ENCODE peak calls at places on chromosome 20, in nine cellular contexts. T, I, H, P, V, D, K, W and B are unnamed samples.

GRCh38 chr20:21224217-21224616 is 78.9 kb upstream of the XRN2 start:
- DNase-seq in T (no peak), I (no peak), H (no peak), P (no peak), V (no peak), D (no peak), K (no peak), W (no peak), B (no peak)

GRCh38 chr20:13276945-13277582 is 56.0 kb downstream of the ISM1 start:
- DNase-seq in T (no peak), I (no peak), H (no peak), P (no peak), V (no peak), D (no peak), K (no peak), W (no peak), B (no peak)

GRCh38 chr20:32626407-32626806 is 41.3 kb upstream of the NOL4L start:
- DNase-seq in T (no peak), I (no peak), H (no peak), P (no peak), V (no peak), D (no peak), K (no peak), W (no peak), B (no peak)

GRCh38 chr20:63097336-63097831 is 90.6 kb upstream of the BHLHE23 start:
- DNase-seq in T (peak), I (no peak), H (no peak), P (no peak), V (peak), D (no peak), K (no peak), W (no peak), B (no peak)

GRCh38 chr20:31637660-31638059 is at the start of gene COX4I2:
- DNase-seq in T (no peak), I (no peak), H (no peak), P (no peak), V (no peak), D (no peak), K (no peak), W (no peak), B (no peak)

GRCh38 chr20:62223571-62223970 is 3.5 kb upstream of the HRH3 start:
- DNase-seq in T (no peak), I (no peak), H (no peak), P (no peak), V (no peak), D (no peak), K (no peak), W (no peak), B (no peak)

GRCh38 chr20:40688129-40689099 is 622 bp downstream of the MAFB start:
- DNase-seq in T (peak), I (no peak), H (no peak), P (no peak), V (no peak), D (no peak), K (no peak), W (peak), B (no peak)

GRCh38 chr20:14712302-14712739 is 374.9 kb upstream of the FLRT3 start:
- DNase-seq in T (no peak), I (no peak), H (no peak), P (no peak), V (no peak), D (no peak), K (peak), W (peak), B (peak)

GRCh38 chr20:18388860-18389259 is 78.0 kb downstream of the DZANK1 start:
- DNase-seq in T (no peak), I (peak), H (no peak), P (peak), V (no peak), D (no peak), K (no peak), W (peak), B (peak)

GRCh38 chr20:43187476-43188233 is 2.1 kb downstream of the PTPRT start:
- DNase-seq in T (peak), I (peak), H (no peak), P (peak), V (peak), D (peak), K (peak), W (peak), B (peak)

GRCh38 chr20:44465001-44465560 is 10.6 kb upstream of the TTPAL start:
- DNase-seq in T (no peak), I (no peak), H (no peak), P (no peak), V (no peak), D (peak), K (no peak), W (no peak), B (no peak)

GRCh38 chr20:21607971-21608735 is 94.3 kb upstream of the NKX2-2 start:
- DNase-seq in T (no peak), I (no peak), H (no peak), P (no peak), V (peak), D (no peak), K (no peak), W (no peak), B (no peak)

GRCh38 chr20:370151-370600 is 10.4 kb upstream of the TRIB3 start:
- DNase-seq in T (no peak), I (peak), H (no peak), P (no peak), V (no peak), D (no peak), K (no peak), W (no peak), B (no peak)

GRCh38 chr20:34525342-34525708 is 9.1 kb downstream of the DYNLRB1 start:
- DNase-seq in T (no peak), I (no peak), H (no peak), P (no peak), V (no peak), D (no peak), K (no peak), W (no peak), B (no peak)

GRCh38 chr20:9052136-9052535 is 16.8 kb upstream of the PLCB4 start:
- DNase-seq in T (no peak), I (no peak), H (no peak), P (no peak), V (no peak), D (no peak), K (no peak), W (no peak), B (no peak)

GRCh38 chr20:63405102-63405730 is 44.1 kb upstream of the CHRNA4 start:
- DNase-seq in T (no peak), I (no peak), H (no peak), P (no peak), V (no peak), D (no peak), K (no peak), W (no peak), B (no peak)

GRCh38 chr20:34967421-34967820 is 11.8 kb downstream of the MYH7B start:
- DNase-seq in T (no peak), I (no peak), H (no peak), P (no peak), V (no peak), D (no peak), K (no peak), W (no peak), B (no peak)

GRCh38 chr20:43837856-43838702 is 76.6 kb upstream of the TOX2 start:
- DNase-seq in T (no peak), I (no peak), H (no peak), P (no peak), V (no peak), D (peak), K (no peak), W (no peak), B (no peak)

GRCh38 chr20:3072530-3073250 is 1.3 kb downstream of the OXT start:
- DNase-seq in T (no peak), I (no peak), H (no peak), P (no peak), V (no peak), D (no peak), K (no peak), W (no peak), B (no peak)

GRCh38 chr20:61684583-61685235 is 381.0 kb downstream of the TAF4 start:
- DNase-seq in T (no peak), I (no peak), H (no peak), P (no peak), V (no peak), D (no peak), K (no peak), W (no peak), B (no peak)

GRCh38 chr20:31720486-31721407 is 1.9 kb downstream of the BCL2L1 start:
- DNase-seq in T (no peak), I (peak), H (no peak), P (no peak), V (no peak), D (peak), K (no peak), W (no peak), B (no peak)

GRCh38 chr20:825710-826421 is 7.6 kb upstream of the FAM110A start:
- DNase-seq in T (no peak), I (no peak), H (no peak), P (no peak), V (no peak), D (peak), K (no peak), W (peak), B (no peak)

GRCh38 chr20:62892348-62893304 is 31.0 kb upstream of the TCFL5 start:
- DNase-seq in T (no peak), I (no peak), H (no peak), P (no peak), V (no peak), D (no peak), K (no peak), W (no peak), B (no peak)

GRCh38 chr20:24683676-24684075 is 214.2 kb downstream of the SYNDIG1 start:
- DNase-seq in T (no peak), I (no peak), H (no peak), P (no peak), V (peak), D (no peak), K (no peak), W (peak), B (no peak)

DNA sequence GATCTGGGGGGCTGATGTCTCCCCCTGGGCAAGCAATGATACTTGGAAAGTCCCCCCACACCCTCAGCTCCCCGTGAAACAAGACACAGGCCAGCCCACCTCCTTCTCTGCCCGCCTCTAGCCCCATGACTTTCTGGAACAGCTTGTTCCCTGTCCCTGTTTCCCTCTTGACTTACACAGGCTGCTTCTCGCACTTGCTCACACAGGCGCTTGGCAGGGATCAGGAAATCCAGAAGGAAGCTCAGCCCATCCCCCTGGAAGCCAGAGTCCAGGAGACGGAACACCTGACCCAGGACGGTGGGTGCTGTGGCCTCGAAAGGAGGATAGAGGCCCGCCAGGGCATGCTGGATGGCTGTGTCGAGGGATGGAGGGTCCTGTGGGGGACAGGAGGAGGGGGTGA is 14.8 kb downstream of the KIAA1755 start:
- DNase-seq in T (no peak), I (no peak), H (peak), P (no peak), V (no peak), D (no peak), K (no peak), W (no peak), B (no peak)
- TF ChIP-seq CTCF in T (no peak), I (no peak), H (no peak), P (no peak), V (no peak), D (no peak), K (no peak), W (no peak), B (no peak)

GRCh38 chr20:46307999-46308257 is 370 bp downstream of the CDH22 start:
- DNase-seq in T (no peak), I (no peak), H (no peak), P (no peak), V (no peak), D (no peak), K (no peak), W (no peak), B (no peak)
- H3K4me3 ChIP-seq in T (peak), I (no peak), H (peak), P (no peak), V (peak), D (peak), K (no peak), W (no peak), B (no peak)

DNA sequence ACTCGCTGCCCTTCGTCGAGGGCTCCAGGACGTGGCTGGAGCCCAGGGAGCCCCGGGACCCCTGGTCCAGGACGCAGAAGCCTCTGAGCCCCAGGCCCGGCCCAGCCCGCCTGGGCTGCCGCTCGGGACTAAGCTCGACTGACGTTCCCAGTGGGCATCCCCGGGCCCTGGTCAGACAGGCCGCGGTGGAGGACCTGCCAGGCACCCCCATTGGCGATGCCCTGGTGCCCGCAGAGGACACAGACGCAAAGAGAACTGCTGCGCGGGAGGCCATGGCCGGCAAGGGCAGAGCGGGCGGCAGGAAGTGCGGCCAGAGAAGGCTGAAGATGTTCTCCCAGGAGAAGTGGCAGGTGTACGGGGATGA is 28.9 kb downstream of the ZNF831 start:
- DNase-seq in T (no peak), I (no peak), H (no peak), P (no peak), V (no peak), D (peak), K (no peak), W (no peak), B (no peak)
- TF ChIP-seq CTCF in T (no peak), I (no peak), H (no peak), P (no peak), V (no peak), D (no peak), K (no peak), W (no peak), B (no peak)

GRCh38 chr20:6055161-6055783 is 1.4 kb upstream of the LRRN4 start:
- DNase-seq in T (no peak), I (no peak), H (no peak), P (no peak), V (no peak), D (no peak), K (no peak), W (no peak), B (no peak)

GRCh38 chr20:6055981-6056569 is 2.2 kb upstream of the LRRN4 start:
- DNase-seq in T (no peak), I (no peak), H (no peak), P (no peak), V (no peak), D (no peak), K (no peak), W (no peak), B (no peak)

GRCh38 chr20:6051505-6051904 is 2.4 kb downstream of the LRRN4 start:
- DNase-seq in T (no peak), I (peak), H (no peak), P (peak), V (no peak), D (no peak), K (no peak), W (peak), B (peak)

GRCh38 chr20:6053776-6054688 is at the start of gene LRRN4:
- DNase-seq in T (no peak), I (no peak), H (no peak), P (no peak), V (no peak), D (no peak), K (no peak), W (peak), B (peak)

GRCh38 chr20:6053064-6053775 is 640 bp downstream of the LRRN4 start:
- DNase-seq in T (no peak), I (no peak), H (no peak), P (no peak), V (no peak), D (no peak), K (no peak), W (no peak), B (no peak)
- H3K4me3 ChIP-seq in T (no peak), I (no peak), H (no peak), P (no peak), V (no peak), D (no peak), K (no peak), W (no peak), B (no peak)

GRCh38 chr20:58479666-58480454 is 35.3 kb downstream of the APCDD1L start:
- DNase-seq in T (no peak), I (no peak), H (no peak), P (no peak), V (no peak), D (no peak), K (no peak), W (no peak), B (no peak)

GRCh38 chr20:58480455-58481356 is 34.5 kb downstream of the APCDD1L start:
- DNase-seq in T (no peak), I (no peak), H (no peak), P (no peak), V (no peak), D (no peak), K (no peak), W (no peak), B (no peak)

GRCh38 chr20:58482416-58482815 is 32.8 kb downstream of the APCDD1L start:
- DNase-seq in T (no peak), I (no peak), H (no peak), P (no peak), V (no peak), D (no peak), K (no peak), W (peak), B (no peak)

GRCh38 chr20:58483051-58483450 is 32.1 kb downstream of the APCDD1L start:
- DNase-seq in T (no peak), I (no peak), H (no peak), P (no peak), V (no peak), D (no peak), K (no peak), W (no peak), B (no peak)

GRCh38 chr20:58481541-58482021 is 33.6 kb downstream of the APCDD1L start:
- DNase-seq in T (no peak), I (peak), H (no peak), P (no peak), V (no peak), D (peak), K (no peak), W (peak), B (peak)
- TF ChIP-seq CTCF in T (no peak), I (peak), H (peak), P (peak), V (peak), D (peak), K (peak), W (peak), B (peak)

GRCh38 chr20:36542019-36542488 is 735 bp downstream of the MYL9 start:
- DNase-seq in T (peak), I (peak), H (no peak), P (no peak), V (no peak), D (peak), K (no peak), W (peak), B (peak)
- H3K4me3 ChIP-seq in T (peak), I (peak), H (peak), P (peak), V (peak), D (peak), K (peak), W (peak), B (peak)

GRCh38 chr20:50663095-50663821 is 28.1 kb downstream of the RIPOR3 start:
- DNase-seq in T (no peak), I (no peak), H (no peak), P (no peak), V (no peak), D (no peak), K (no peak), W (no peak), B (no peak)
- TF ChIP-seq CTCF in T (no peak), I (no peak), H (no peak), P (no peak), V (no peak), D (no peak), K (no peak), W (no peak), B (no peak)

GRCh38 chr20:48783533-48784272 is 44.1 kb downstream of the PREX1 start:
- DNase-seq in T (no peak), I (no peak), H (no peak), P (no peak), V (no peak), D (no peak), K (no peak), W (no peak), B (no peak)
- H3K4me3 ChIP-seq in T (no peak), I (no peak), H (no peak), P (no peak), V (no peak), D (no peak), K (no peak), W (no peak), B (no peak)

DNA sequence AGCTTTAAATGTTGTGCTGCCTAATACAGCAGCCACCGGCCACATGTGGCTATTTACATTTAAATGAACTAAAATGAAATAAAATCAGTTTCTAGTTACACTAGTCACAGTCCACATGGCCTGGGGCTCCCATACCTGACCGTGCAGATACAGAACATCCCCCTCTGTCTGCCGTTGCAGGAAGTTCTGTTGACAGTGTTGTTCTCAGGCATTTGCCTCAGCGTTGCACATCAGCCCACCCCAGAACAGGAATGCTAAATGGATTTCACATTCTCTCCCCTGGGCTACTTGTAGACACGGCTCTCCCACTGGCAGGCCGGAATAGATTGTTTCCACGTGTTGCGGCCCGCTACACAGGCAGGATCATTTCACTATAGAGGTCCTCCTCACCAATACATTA is 26.3 kb downstream of the JAG1 start:
- DNase-seq in T (peak), I (no peak), H (no peak), P (no peak), V (no peak), D (no peak), K (no peak), W (peak), B (no peak)
- TF ChIP-seq CTCF in T (no peak), I (no peak), H (peak), P (peak), V (no peak), D (no peak), K (no peak), W (peak), B (peak)